ENCODE peak calls at places on chromosomes 7 and 10, in nine cellular contexts. Q, J, A, N, C, H, Z, T and S are unnamed samples.

GRCh38 chr10:21100871-21101514 is 203.9 kb upstream of the NEBL start:
- DNase-seq in Q (no peak), N (no peak), J (no peak), A (no peak), T (peak), H (no peak), Z (no peak), C (no peak), S (no peak)

GRCh38 chr10:14838582-14839304 is 637 bp downstream of the HSPA14 start:
- DNase-seq in Z (peak), A (no peak), H (no peak), C (peak), T (no peak), Q (peak), N (peak), J (peak), S (peak)

GRCh38 chr10:132939957-132940790 is 2.2 kb downstream of the CFAP46 start:
- DNase-seq in T (no peak), H (no peak), C (no peak), Q (peak), Z (no peak), J (peak), N (no peak), A (no peak), S (peak)

GRCh38 chr10:110007171-110007700 is 548 bp upstream of the ADD3 start:
- DNase-seq in N (peak), T (no peak), C (no peak), Q (no peak), Z (no peak), A (no peak), H (peak), J (no peak), S (no peak)

GRCh38 chr7:27151341-27151944 is 940 bp downstream of the HOXA3 start:
- DNase-seq in H (no peak), J (peak), A (no peak), Q (no peak), N (no peak), T (no peak), C (no peak), Z (no peak), S (no peak)

GRCh38 chr7:938546-939185 is 15.8 kb downstream of the ADAP1 start:
- DNase-seq in Z (no peak), C (no peak), Q (no peak), J (no peak), A (no peak), T (no peak), N (no peak), H (no peak), S (no peak)

GRCh38 chr7:126535176-126535575 is 717.6 kb downstream of the GRM8 start:
- DNase-seq in C (no peak), Z (no peak), N (no peak), H (no peak), T (no peak), A (no peak), J (no peak), Q (no peak), S (no peak)

GRCh38 chr10:58044072-58044471 is 223.6 kb downstream of the IPMK start:
- DNase-seq in H (no peak), C (no peak), A (peak), T (peak), J (peak), N (no peak), Q (no peak), Z (no peak), S (no peak)

GRCh38 chr10:115093776-115094361 is 704 bp downstream of the ATRNL1 start:
- DNase-seq in T (no peak), J (no peak), Z (no peak), H (no peak), Q (peak), A (no peak), C (no peak), N (no peak), S (peak)

GRCh38 chr7:151342811-151343210 is 1.2 kb downstream of the NUB1 start:
- DNase-seq in N (no peak), Q (no peak), C (no peak), A (no peak), Z (no peak), H (no peak), J (no peak), T (no peak), S (no peak)

GRCh38 chr7:135800560-135800959 is 51.9 kb upstream of the FAM180A start:
- DNase-seq in Z (no peak), C (no peak), J (no peak), Q (no peak), H (no peak), T (no peak), N (no peak), A (no peak), S (no peak)

GRCh38 chr10:63166742-63167258 is 33.7 kb downstream of the NRBF2 start:
- DNase-seq in N (no peak), C (peak), A (peak), T (peak), H (no peak), Q (no peak), J (peak), Z (no peak), S (peak)

GRCh38 chr7:42338231-42339222 is 101.5 kb upstream of the GLI3 start:
- DNase-seq in T (no peak), N (no peak), Q (no peak), Z (no peak), C (no peak), J (peak), A (peak), H (no peak), S (no peak)